ENCODE peak calls at places on chromosomes 13 and 19, in seven cellular contexts. I, V, W, Q, R, L and H are unnamed samples.

GRCh38 chr19:51181913-51182419 is 39.9 kb downstream of the SIGLEC7 start:
- DNase-seq in I (no peak), V (no peak), W (no peak), Q (no peak), R (no peak), L (no peak), H (no peak)

GRCh38 chr19:39448271-39448670 is 2.9 kb downstream of the SUPT5H start:
- DNase-seq in I (no peak), V (no peak), W (peak), Q (no peak), R (no peak), L (peak), H (no peak)

GRCh38 chr19:45469132-45469834 is 1.5 kb downstream of the FOSB start:
- DNase-seq in I (peak), V (peak), W (peak), Q (peak), R (peak), L (peak), H (peak)

GRCh38 chr19:4390862-4391693 is 9.3 kb downstream of the SH3GL1 start:
- DNase-seq in I (no peak), V (no peak), W (no peak), Q (no peak), R (no peak), L (no peak), H (no peak)

GRCh38 chr13:114115796-114116195 is 16.6 kb downstream of the RASA3 start:
- DNase-seq in I (no peak), V (no peak), W (no peak), Q (peak), R (no peak), L (no peak), H (no peak)

GRCh38 chr19:17405250-17406038 is at the start of gene BST2:
- DNase-seq in I (peak), V (peak), W (peak), Q (peak), R (peak), L (peak), H (peak)

GRCh38 chr13:99312493-99312883 is 5.3 kb upstream of the GPR183 start:
- DNase-seq in I (no peak), V (peak), W (no peak), Q (peak), R (peak), L (peak), H (no peak)

GRCh38 chr19:33404916-33405315 is 31.4 kb downstream of the CEBPG start:
- DNase-seq in I (no peak), V (no peak), W (no peak), Q (no peak), R (peak), L (no peak), H (no peak)

GRCh38 chr13:99911069-99911964 is 60.2 kb downstream of the ZIC5 start:
- DNase-seq in I (no peak), V (no peak), W (no peak), Q (no peak), R (no peak), L (no peak), H (peak)

GRCh38 chr19:41895745-41896580 is 13.0 kb downstream of the ARHGEF1 start:
- DNase-seq in I (no peak), V (no peak), W (no peak), Q (no peak), R (no peak), L (no peak), H (no peak)

GRCh38 chr13:52899206-52899605 is 50.8 kb upstream of the PCDH8 start:
- DNase-seq in I (no peak), V (no peak), W (no peak), Q (no peak), R (no peak), L (no peak), H (no peak)

GRCh38 chr13:91406619-91407018 is 8.2 kb downstream of the GPC5 start:
- DNase-seq in I (no peak), V (no peak), W (peak), Q (no peak), R (peak), L (peak), H (no peak)

GRCh38 chr13:29362849-29363604 is 232.5 kb downstream of the SLC7A1 start:
- DNase-seq in I (no peak), V (no peak), W (peak), Q (peak), R (no peak), L (peak), H (peak)

GRCh38 chr19:5646703-5647102 is 23.8 kb downstream of the SAFB start:
- DNase-seq in I (no peak), V (no peak), W (no peak), Q (no peak), R (no peak), L (no peak), H (no peak)

GRCh38 chr13:38941353-38941945 is 49.2 kb downstream of the STOML3 start:
- DNase-seq in I (no peak), V (no peak), W (no peak), Q (no peak), R (no peak), L (peak), H (no peak)

GRCh38 chr19:53977991-53978731 is 13.3 kb upstream of the CACNG6 start:
- DNase-seq in I (no peak), V (no peak), W (peak), Q (peak), R (peak), L (peak), H (no peak)

GRCh38 chr19:28881616-28882015 is 331.3 kb downstream of the UQCRFS1 start:
- DNase-seq in I (no peak), V (no peak), W (no peak), Q (no peak), R (no peak), L (no peak), H (no peak)

GRCh38 chr13:110398564-110399507 is 91.8 kb downstream of the COL4A2 start:
- DNase-seq in I (no peak), V (no peak), W (peak), Q (no peak), R (no peak), L (peak), H (no peak)